ENCODE peak calls at places on chromosome 15, in six cellular contexts. P is caudate nucleus; T is SK-MEL-5; F is activated CD8-positive, alpha-beta memory T cell treated with anti-CD3 and anti-CD28 coated beads, Interleukin-2, amount 10 ng/mL, durations not matched to agents 7 days and 5 days; A is adrenal gland; S is activated T-cell treated with anti-CD3 and anti-CD28 coated beads for 1 hour. O is an unnamed sample.

GRCh38 chr15:89664951-89665350 is 9.7 kb upstream of the KIF7 start:
- DNase-seq in P (no peak), T (no peak), F (no peak), A (no peak), S (no peak), O (no peak)

GRCh38 chr15:43792761-43793493 is 807 bp downstream of the SERF2 start:
- DNase-seq in T (no peak), F (peak; percentile 53), S (no peak), A (peak; percentile 50), P (no peak), O (no peak)

GRCh38 chr15:101488300-101489164 is 975 bp downstream of the PCSK6 start:
- DNase-seq in F (peak; percentile 28), A (no peak), T (no peak), S (no peak), P (no peak), O (no peak)

GRCh38 chr15:64807751-64808222 is 17.7 kb downstream of the PIF1 start:
- DNase-seq in S (no peak), F (no peak), T (no peak), P (no peak), A (no peak), O (no peak)

GRCh38 chr15:101017935-101018849 is 99.0 kb downstream of the LRRK1 start:
- DNase-seq in P (no peak), T (no peak), S (no peak), A (no peak), F (peak; percentile 34), O (no peak)

GRCh38 chr15:89599021-89599420 is 23.8 kb downstream of the TICRR start:
- DNase-seq in P (no peak), T (no peak), A (no peak), F (no peak), S (no peak), O (no peak)

GRCh38 chr15:56869573-56869972 is 48.9 kb upstream of the TCF12 start:
- DNase-seq in A (peak; percentile 36), P (peak; percentile 6), F (peak; percentile 55), T (peak; percentile 62), S (no peak), O (no peak)

GRCh38 chr15:98347001-98347400 is 301.3 kb upstream of the IGF1R start:
- DNase-seq in A (no peak), S (no peak), T (no peak), F (no peak), P (no peak), O (no peak)

GRCh38 chr15:60674704-60675405 is 195.9 kb upstream of the ICE2 start:
- DNase-seq in S (no peak), A (no peak), P (no peak), T (no peak), F (no peak), O (no peak)

GRCh38 chr15:55744026-55744655 is 1.2 kb upstream of the PRTG start:
- DNase-seq in T (no peak), A (no peak), P (no peak), S (no peak), F (no peak), O (no peak)

GRCh38 chr15:65476942-65477341 is 40.5 kb downstream of the DPP8 start:
- DNase-seq in T (no peak), A (no peak), P (no peak), S (no peak), F (no peak), O (no peak)

GRCh38 chr15:72196409-72197044 is 1.1 kb downstream of the GRAMD2A start:
- DNase-seq in A (no peak), F (no peak), P (no peak), T (no peak), S (no peak), O (no peak)

GRCh38 chr15:55799287-55800212 is 56.6 kb upstream of the PRTG start:
- DNase-seq in F (peak; percentile 46), A (peak; percentile 48), T (peak; percentile 82), S (no peak), P (no peak), O (peak; percentile 12)

GRCh38 chr15:58517252-58517681 is 85.5 kb downstream of the LIPC start:
- DNase-seq in T (peak; percentile 57), P (no peak), A (no peak), S (no peak), F (peak; percentile 48), O (no peak)

GRCh38 chr15:60477991-60478632 is 830 bp downstream of the ICE2 start:
- DNase-seq in A (no peak), T (no peak), P (no peak), F (no peak), S (no peak), O (no peak)

GRCh38 chr15:101651753-101652097 is 456 bp downstream of the TM2D3 start:
- DNase-seq in P (no peak), T (peak; percentile 28), F (no peak), S (no peak), A (no peak), O (no peak)

GRCh38 chr15:29048011-29048410 is 162.2 kb downstream of the APBA2 start:
- DNase-seq in A (no peak), T (no peak), P (no peak), F (no peak), S (no peak), O (no peak)

GRCh38 chr15:101396484-101397261 is 92.8 kb downstream of the PCSK6 start:
- DNase-seq in S (no peak), A (no peak), F (no peak), T (no peak), P (no peak), O (no peak)

GRCh38 chr15:62431391-62431790 is 266.3 kb upstream of the C2CD4B start:
- DNase-seq in F (no peak), T (no peak), P (no peak), S (no peak), A (no peak), O (no peak)

GRCh38 chr15:61769557-61769956 is 290.7 kb downstream of the VPS13C start:
- DNase-seq in T (no peak), A (no peak), S (no peak), F (no peak), P (no peak), O (no peak)

GRCh38 chr15:68768321-68768720 is 52.4 kb downstream of the ANP32A start:
- DNase-seq in P (no peak), S (no peak), A (no peak), T (no peak), F (no peak), O (no peak)

GRCh38 chr15:69668963-69669362 is 216.3 kb downstream of the RPLP1 start:
- DNase-seq in P (no peak), A (no peak), F (peak; percentile 80), S (no peak), T (no peak), O (peak; percentile 55)

GRCh38 chr15:96276438-96277210 is 53.9 kb upstream of the NR2F2 start:
- DNase-seq in A (no peak), F (no peak), P (no peak), T (no peak), S (no peak), O (no peak)

GRCh38 chr15:42089942-42090341 is 4.4 kb downstream of the PLA2G4D start:
- DNase-seq in A (no peak), S (no peak), P (no peak), T (no peak), F (no peak), O (no peak)

GRCh38 chr15:100533934-100534333 is 5.2 kb upstream of the CERS3 start:
- DNase-seq in P (no peak), A (no peak), T (no peak), F (no peak), S (no peak), O (no peak)